ENCODE peak calls at places on chromosomes 12 and 14, in eight cellular contexts. J is GM23338, G is GM23248, N is PC-9, T is psoas muscle, X is ascending aorta, L is body of pancreas, M is tibial nerve. I is an unnamed sample. For H3K4me1, the result is how much of the 10 kb centered on the place peaks cover.

GRCh38 chr12:15477761-15478160 is 155.5 kb downstream of the PTPRO start:
- DNase-seq in X (no peak), J (no peak), G (no peak), T (no peak), L (no peak), M (no peak), N (no peak), I (no peak)

GRCh38 chr14:69882915-69883314 is 3.7 kb downstream of the SMOC1 start:
- DNase-seq in M (no peak), X (no peak), N (no peak), L (no peak), J (no peak), G (no peak), T (no peak), I (no peak)

GRCh38 chr14:38405851-38406630 is 150.1 kb upstream of the CLEC14A start:
- DNase-seq in N (no peak), G (peak), X (no peak), M (no peak), T (no peak), L (no peak), J (peak), I (no peak)

GRCh38 chr12:1932264-1932777 is 13.9 kb upstream of the CACNA2D4 start:
- DNase-seq in L (no peak), J (no peak), X (no peak), M (no peak), N (no peak), G (peak), T (no peak), I (no peak)

GRCh38 chr14:96037891-96038557 is 1.1 kb upstream of the C14orf132 start:
- DNase-seq in G (peak), M (peak), X (peak), N (no peak), J (peak), T (peak), L (peak), I (peak)

GRCh38 chr14:33110737-33111443 is 172.2 kb downstream of the NPAS3 start:
- DNase-seq in N (no peak), X (no peak), G (no peak), J (peak), L (no peak), M (no peak), T (no peak), I (no peak)

GRCh38 chr14:99596071-99596627 is 7.9 kb downstream of the CCDC85C start:
- DNase-seq in G (no peak), T (no peak), J (no peak), L (peak), X (no peak), N (no peak), M (no peak), I (no peak)

GRCh38 chr14:95495093-95495492 is 21.4 kb downstream of the SYNE3 start:
- DNase-seq in J (no peak), M (no peak), X (no peak), T (no peak), N (no peak), L (no peak), G (no peak), I (no peak)

GRCh38 chr14:72682188-72682587 is 211.7 kb downstream of the DPF3 start:
- DNase-seq in L (no peak), G (peak), J (no peak), M (no peak), X (no peak), N (no peak), T (no peak), I (no peak)

GRCh38 chr14:74389980-74390379 is 36.0 kb downstream of the SYNDIG1L start:
- DNase-seq in L (peak), N (no peak), G (no peak), X (no peak), M (no peak), T (no peak), J (no peak), I (no peak)

GRCh38 chr14:65167072-65167645 is 64.8 kb upstream of the MAX start:
- DNase-seq in M (no peak), X (no peak), G (peak), N (no peak), J (peak), L (no peak), T (no peak), I (no peak)

GRCh38 chr14:76772300-76773187 is 11.3 kb downstream of the VASH1 start:
- DNase-seq in N (no peak), L (no peak), G (no peak), J (peak), X (no peak), T (no peak), M (no peak), I (no peak)

GRCh38 chr12:1282670-1283361 is 291.8 kb downstream of the ERC1 start:
- DNase-seq in N (no peak), G (peak), M (peak), X (no peak), L (no peak), J (peak), T (no peak), I (peak)

GRCh38 chr12:50505386-50505827 is 622 bp downstream of the DIP2B start:
- DNase-seq in N (no peak), T (peak), M (peak), L (peak), X (no peak), J (no peak), G (peak), I (no peak)

GRCh38 chr14:88005978-88006851 is 1.3 kb downstream of the GPR65 start:
- DNase-seq in X (no peak), J (no peak), L (no peak), N (no peak), M (no peak), T (no peak), G (no peak), I (no peak)

GRCh38 chr14:106625181-106625580 is 1098.8 kb downstream of the TMEM121 start:
- DNase-seq in J (no peak), T (no peak), M (no peak), N (no peak), X (no peak), G (no peak), L (no peak), I (no peak)

GRCh38 chr12:124698211-124698997 is 131.0 kb upstream of the NCOR2 start:
- DNase-seq in X (no peak), G (peak), M (no peak), J (no peak), T (no peak), N (no peak), L (no peak), I (no peak)

GRCh38 chr12:91663331-91663998 is 480.8 kb upstream of the DCN start:
- DNase-seq in G (no peak), T (no peak), X (no peak), M (no peak), J (no peak), L (no peak), N (no peak), I (no peak)

GRCh38 chr12:30877110-30877875 is 49.3 kb upstream of the TSPAN11 start:
- DNase-seq in M (no peak), T (no peak), N (peak), L (no peak), G (no peak), J (peak), X (no peak), I (no peak)

GRCh38 chr12:22100952-22101748 is 55.1 kb downstream of the CMAS start:
- DNase-seq in M (no peak), T (no peak), X (no peak), L (peak), J (peak), N (peak), G (peak), I (no peak)

GRCh38 chr14:54829486-54830224 is 73.0 kb downstream of the GCH1 start:
- DNase-seq in X (no peak), L (no peak), T (no peak), M (no peak), J (no peak), G (no peak), N (no peak), I (no peak)

GRCh38 chr12:26119391-26119981 is 5.4 kb downstream of the BHLHE41 start:
- DNase-seq in L (no peak), X (no peak), T (no peak), N (no peak), G (peak), J (peak), M (no peak), I (no peak)

GRCh38 chr12:112973712-112974305 is 4.5 kb upstream of the OAS2 start:
- DNase-seq in N (no peak), J (no peak), X (no peak), T (no peak), M (no peak), L (no peak), G (no peak), I (no peak)

GRCh38 chr14:68412505-68413496 is 380.1 kb downstream of the ZFP36L1 start:
- DNase-seq in J (no peak), T (no peak), G (no peak), X (no peak), N (no peak), L (no peak), M (no peak), I (no peak)

GRCh38 chr14:23695220-23695999 is 59.2 kb downstream of the DHRS2 start:
- DNase-seq in G (peak), T (no peak), N (peak), J (peak), L (peak), X (no peak), M (peak), I (no peak)

GRCh38 chr12:100359822-100360221 is 2.9 kb downstream of the SLC17A8 start:
- DNase-seq in M (no peak), T (no peak), G (peak), N (no peak), X (no peak), J (no peak), L (no peak), I (no peak)

GRCh38 chr12:89525002-89525823 is 617 bp upstream of the GALNT4 start:
- DNase-seq in L (peak), J (peak), G (peak), N (no peak), X (no peak), M (no peak), T (peak), I (peak)

GRCh38 chr12:100708591-100708990 is 86.0 kb upstream of the ANO4 start:
- DNase-seq in X (no peak), N (no peak), L (no peak), M (no peak), T (no peak), G (no peak), J (no peak), I (no peak)

GRCh38 chr12:77728018-77728417 is 102.7 kb upstream of the NAV3 start:
- DNase-seq in L (no peak), G (no peak), M (no peak), N (no peak), T (no peak), J (no peak), X (no peak), I (no peak)

GRCh38 chr12:68579254-68579653 is 31.4 kb upstream of the RAP1B start:
- DNase-seq in T (no peak), L (no peak), X (no peak), G (no peak), J (no peak), N (no peak), M (no peak), I (no peak)

GRCh38 chr12:46260913-46261476 is 7.8 kb downstream of the SLC38A1 start:
- DNase-seq in X (no peak), J (no peak), G (peak), N (peak), M (no peak), T (no peak), L (no peak), I (no peak)

GRCh38 chr14:34340226-34340625 is 121.8 kb downstream of the SPTSSA start:
- DNase-seq in M (no peak), N (no peak), J (no peak), G (no peak), T (no peak), L (no peak), X (no peak), I (no peak)

GRCh38 chr12:117093918-117094630 is 5.1 kb downstream of the TESC start:
- DNase-seq in M (no peak), T (no peak), L (no peak), G (no peak), J (no peak), N (no peak), X (no peak), I (no peak)

GRCh38 chr14:71711619-71712018 is 220.6 kb upstream of the RGS6 start:
- DNase-seq in J (no peak), L (no peak), T (no peak), X (no peak), M (no peak), N (no peak), G (peak), I (no peak)

GRCh38 chr14:35480119-35480769 is 53.7 kb upstream of the INSM2 start:
- DNase-seq in M (no peak), X (no peak), N (no peak), J (no peak), T (no peak), G (peak), L (no peak), I (no peak)

GRCh38 chr12:94098466-94098865 is 49.9 kb upstream of the PLXNC1 start:
- DNase-seq in J (no peak), M (no peak), X (no peak), L (no peak), T (no peak), G (peak), N (peak), I (no peak)

GRCh38 chr12:65953621-65954020 is 129.3 kb downstream of the HMGA2 start:
- DNase-seq in J (no peak), M (no peak), N (no peak), T (no peak), G (peak), L (no peak), X (no peak), I (no peak)

GRCh38 chr12:22115711-22116110 is 69.7 kb downstream of the CMAS start:
- DNase-seq in L (no peak), M (no peak), N (no peak), G (no peak), T (no peak), J (no peak), X (no peak), I (no peak)

DNA sequence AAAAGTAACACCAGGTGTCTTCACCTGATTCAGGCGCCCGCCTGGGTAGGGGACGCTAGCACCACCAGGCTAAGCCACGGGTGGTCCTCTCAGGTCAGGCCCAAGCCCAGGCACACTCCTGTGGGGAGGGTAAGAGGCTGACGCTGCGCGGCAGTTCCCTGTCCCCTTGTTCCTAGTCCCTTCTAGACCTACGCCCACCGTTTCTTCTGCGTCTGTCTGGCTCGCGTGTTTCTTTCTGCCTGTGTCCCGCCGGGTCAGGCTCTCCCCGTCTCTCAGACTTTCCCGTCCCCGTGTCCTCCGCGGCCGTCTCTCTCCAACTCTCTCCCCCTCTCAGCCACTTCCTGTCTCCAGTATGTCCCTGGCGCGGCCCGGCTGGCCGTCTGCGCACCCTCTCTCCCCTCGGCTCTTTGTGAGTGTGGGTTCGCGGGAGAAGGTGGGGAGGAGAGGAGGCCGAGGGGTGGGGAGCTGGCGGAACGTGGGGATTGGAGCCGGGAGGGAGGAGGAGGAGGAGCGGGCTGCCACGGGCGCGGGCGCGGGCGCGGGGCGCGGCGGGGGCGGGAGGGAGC is 3.1 kb upstream of the TNS2 start:
- DNase-seq in M (peak), L (peak), X (peak), J (peak), N (peak), G (peak), T (peak), I (peak)
- H3K4me1 ChIP-seq in M (half or more), L (half or more), X (under half), J (half or more), N (under half), G (half or more), T (under half), I (half or more)

GRCh38 chr14:85764809-85765208 is 234.9 kb downstream of the FLRT2 start:
- DNase-seq in T (no peak), X (no peak), G (no peak), L (no peak), M (peak), J (no peak), N (no peak), I (no peak)
- H3K4me1 ChIP-seq in T (under half), X (under half), G (under half), L (under half), M (under half), J (under half), N (under half), I (under half)

GRCh38 chr14:104249706-104250105 is 111.3 kb downstream of the KIF26A start:
- DNase-seq in X (no peak), M (no peak), L (no peak), G (no peak), T (no peak), N (no peak), J (no peak), I (no peak)
- H3K4me1 ChIP-seq in X (under half), M (under half), L (under half), G (under half), T (under half), N (under half), J (under half), I (under half)

GRCh38 chr12:96396914-96397313 is 3.3 kb downstream of the CDK17 start:
- DNase-seq in X (no peak), N (no peak), G (no peak), J (no peak), T (no peak), M (no peak), L (no peak), I (no peak)
- H3K4me1 ChIP-seq in X (under half), N (under half), G (under half), J (under half), T (under half), M (under half), L (under half), I (under half)

GRCh38 chr12:132443091-132443490 is 46.9 kb upstream of the FBRSL1 start:
- DNase-seq in N (no peak), T (no peak), M (no peak), X (no peak), G (no peak), J (no peak), L (no peak), I (no peak)
- H3K4me1 ChIP-seq in N (under half), T (under half), M (under half), X (under half), G (under half), J (under half), L (under half), I (under half)

GRCh38 chr14:93108105-93108504 is 7.6 kb downstream of the ITPK1 start:
- DNase-seq in G (no peak), J (no peak), T (no peak), N (no peak), L (no peak), M (no peak), X (no peak), I (no peak)
- H3K4me1 ChIP-seq in G (under half), J (under half), T (under half), N (half or more), L (under half), M (half or more), X (under half), I (under half)

DNA sequence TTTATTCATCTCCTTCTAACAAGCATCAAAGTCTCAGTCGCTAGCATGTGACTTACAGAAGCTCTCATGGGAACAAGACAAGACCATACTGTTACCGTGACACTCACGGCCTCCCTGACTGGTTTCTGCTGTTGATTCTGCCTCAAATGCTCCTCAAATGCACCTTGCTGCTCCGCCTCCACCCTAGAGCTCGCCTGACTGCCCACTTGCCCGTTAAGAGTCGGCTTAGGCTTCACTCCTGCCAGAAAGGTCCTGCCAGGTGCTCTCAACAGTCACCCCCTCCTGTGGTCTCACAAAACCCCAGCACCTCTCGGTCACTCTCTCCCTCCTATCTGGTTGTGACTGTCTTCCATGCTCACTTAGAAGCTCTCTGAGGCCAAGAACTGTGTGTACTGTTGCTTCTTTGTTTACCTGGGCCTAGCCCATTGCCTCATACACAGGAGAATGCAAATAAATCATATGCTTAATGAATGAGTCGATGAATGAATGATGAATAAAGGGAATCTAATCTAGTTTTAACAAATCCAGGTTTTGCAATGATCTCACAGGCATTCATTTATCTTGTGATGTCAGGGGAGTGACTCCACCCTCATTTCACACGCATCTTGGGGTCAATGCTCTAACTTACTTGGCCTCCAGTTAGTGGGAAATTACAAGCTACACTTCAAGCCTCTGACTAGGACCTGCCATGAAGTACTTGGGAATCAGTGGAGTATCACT is 41.3 kb downstream of the SSH1 start:
- DNase-seq in G (peak), L (no peak), X (no peak), N (no peak), J (no peak), T (no peak), M (no peak), I (no peak)
- H3K4me1 ChIP-seq in G (under half), L (under half), X (under half), N (under half), J (under half), T (under half), M (half or more), I (under half)